ENCODE peak calls at places on chromosomes 12 and 14, in eight cellular contexts. One of them, this sample, is unnamed.

GRCh38 chr12:96510306-96510764 is 21.0 kb downstream of the CFAP54 start:
- DNase-seq in NCI-H2029 treated with DMSO at 0.1 percent for 48 hours: no peak
- DNase-seq in CD8-positive, alpha-beta memory T cell: no peak
- DNase-seq in activated naive CD4-positive, alpha-beta T cell: no peak
- DNase-seq in thoracic aorta: no peak
- DNase-seq in posterior cingulate gyrus: no peak
- DNase-seq in AG10803: peak; percentile 65
- DNase-seq in memory B cell: no peak
- DNase-seq in this sample: no peak

GRCh38 chr12:3655331-3655900 is 97.5 kb downstream of the CRACR2A start:
- DNase-seq in NCI-H2029 treated with DMSO at 0.1 percent for 48 hours: peak; percentile 72
- DNase-seq in CD8-positive, alpha-beta memory T cell: no peak
- DNase-seq in activated naive CD4-positive, alpha-beta T cell: no peak
- DNase-seq in thoracic aorta: no peak
- DNase-seq in posterior cingulate gyrus: no peak
- DNase-seq in AG10803: no peak
- DNase-seq in memory B cell: no peak
- DNase-seq in this sample: no peak

GRCh38 chr14:67059576-67059975 is 129.7 kb upstream of the GARIN2 start:
- DNase-seq in NCI-H2029 treated with DMSO at 0.1 percent for 48 hours: no peak
- DNase-seq in CD8-positive, alpha-beta memory T cell: no peak
- DNase-seq in activated naive CD4-positive, alpha-beta T cell: no peak
- DNase-seq in thoracic aorta: no peak
- DNase-seq in posterior cingulate gyrus: no peak
- DNase-seq in AG10803: no peak
- DNase-seq in memory B cell: no peak
- DNase-seq in this sample: no peak

GRCh38 chr12:45338272-45338671 is 122.4 kb downstream of the ANO6 start:
- DNase-seq in NCI-H2029 treated with DMSO at 0.1 percent for 48 hours: no peak
- DNase-seq in CD8-positive, alpha-beta memory T cell: no peak
- DNase-seq in activated naive CD4-positive, alpha-beta T cell: no peak
- DNase-seq in thoracic aorta: no peak
- DNase-seq in posterior cingulate gyrus: no peak
- DNase-seq in AG10803: no peak
- DNase-seq in memory B cell: no peak
- DNase-seq in this sample: no peak

GRCh38 chr12:122013792-122014590 is 7.7 kb upstream of the BCL7A start:
- DNase-seq in NCI-H2029 treated with DMSO at 0.1 percent for 48 hours: no peak
- DNase-seq in CD8-positive, alpha-beta memory T cell: no peak
- DNase-seq in activated naive CD4-positive, alpha-beta T cell: no peak
- DNase-seq in thoracic aorta: no peak
- DNase-seq in posterior cingulate gyrus: no peak
- DNase-seq in AG10803: no peak
- DNase-seq in memory B cell: no peak
- DNase-seq in this sample: no peak

GRCh38 chr12:4252595-4252994 is 21.0 kb upstream of the CCND2 start:
- DNase-seq in NCI-H2029 treated with DMSO at 0.1 percent for 48 hours: no peak
- DNase-seq in CD8-positive, alpha-beta memory T cell: no peak
- DNase-seq in activated naive CD4-positive, alpha-beta T cell: no peak
- DNase-seq in thoracic aorta: no peak
- DNase-seq in posterior cingulate gyrus: no peak
- DNase-seq in AG10803: no peak
- DNase-seq in memory B cell: no peak
- DNase-seq in this sample: no peak

GRCh38 chr12:89379839-89380467 is 27.7 kb upstream of the DUSP6 start:
- DNase-seq in NCI-H2029 treated with DMSO at 0.1 percent for 48 hours: no peak
- DNase-seq in CD8-positive, alpha-beta memory T cell: no peak
- DNase-seq in activated naive CD4-positive, alpha-beta T cell: no peak
- DNase-seq in thoracic aorta: no peak
- DNase-seq in posterior cingulate gyrus: no peak
- DNase-seq in AG10803: no peak
- DNase-seq in memory B cell: no peak
- DNase-seq in this sample: no peak

GRCh38 chr14:101862177-101862576 is 100.7 kb downstream of the PPP2R5C start:
- DNase-seq in NCI-H2029 treated with DMSO at 0.1 percent for 48 hours: no peak
- DNase-seq in CD8-positive, alpha-beta memory T cell: no peak
- DNase-seq in activated naive CD4-positive, alpha-beta T cell: no peak
- DNase-seq in thoracic aorta: no peak
- DNase-seq in posterior cingulate gyrus: no peak
- DNase-seq in AG10803: peak; percentile 10
- DNase-seq in memory B cell: no peak
- DNase-seq in this sample: no peak

GRCh38 chr12:43742106-43742505 is 16.5 kb downstream of the PUS7L start:
- DNase-seq in NCI-H2029 treated with DMSO at 0.1 percent for 48 hours: no peak
- DNase-seq in CD8-positive, alpha-beta memory T cell: no peak
- DNase-seq in activated naive CD4-positive, alpha-beta T cell: no peak
- DNase-seq in thoracic aorta: no peak
- DNase-seq in posterior cingulate gyrus: no peak
- DNase-seq in AG10803: peak; percentile 82
- DNase-seq in memory B cell: no peak
- DNase-seq in this sample: no peak

GRCh38 chr14:92316116-92316515 is 6.8 kb upstream of the SLC24A4 start:
- DNase-seq in NCI-H2029 treated with DMSO at 0.1 percent for 48 hours: no peak
- DNase-seq in CD8-positive, alpha-beta memory T cell: no peak
- DNase-seq in activated naive CD4-positive, alpha-beta T cell: no peak
- DNase-seq in thoracic aorta: no peak
- DNase-seq in posterior cingulate gyrus: no peak
- DNase-seq in AG10803: no peak
- DNase-seq in memory B cell: no peak
- DNase-seq in this sample: no peak

GRCh38 chr12:120432772-120433525 is 5.0 kb upstream of the COX6A1 start:
- DNase-seq in NCI-H2029 treated with DMSO at 0.1 percent for 48 hours: no peak
- DNase-seq in CD8-positive, alpha-beta memory T cell: no peak
- DNase-seq in activated naive CD4-positive, alpha-beta T cell: no peak
- DNase-seq in thoracic aorta: no peak
- DNase-seq in posterior cingulate gyrus: no peak
- DNase-seq in AG10803: no peak
- DNase-seq in memory B cell: no peak
- DNase-seq in this sample: no peak

GRCh38 chr14:31090872-31091764 is 64.9 kb upstream of the STRN3 start:
- DNase-seq in NCI-H2029 treated with DMSO at 0.1 percent for 48 hours: peak; percentile 98
- DNase-seq in CD8-positive, alpha-beta memory T cell: no peak
- DNase-seq in activated naive CD4-positive, alpha-beta T cell: no peak
- DNase-seq in thoracic aorta: peak; percentile 31
- DNase-seq in posterior cingulate gyrus: no peak
- DNase-seq in AG10803: peak; percentile 93
- DNase-seq in memory B cell: no peak
- DNase-seq in this sample: no peak

GRCh38 chr14:86532219-86532618 is 1002.3 kb downstream of the FLRT2 start:
- DNase-seq in NCI-H2029 treated with DMSO at 0.1 percent for 48 hours: no peak
- DNase-seq in CD8-positive, alpha-beta memory T cell: no peak
- DNase-seq in activated naive CD4-positive, alpha-beta T cell: no peak
- DNase-seq in thoracic aorta: no peak
- DNase-seq in posterior cingulate gyrus: no peak
- DNase-seq in AG10803: no peak
- DNase-seq in memory B cell: no peak
- DNase-seq in this sample: no peak

GRCh38 chr12:23204933-23205778 is 580.2 kb downstream of the ETNK1 start:
- DNase-seq in NCI-H2029 treated with DMSO at 0.1 percent for 48 hours: peak; percentile 62
- DNase-seq in CD8-positive, alpha-beta memory T cell: no peak
- DNase-seq in activated naive CD4-positive, alpha-beta T cell: no peak
- DNase-seq in thoracic aorta: no peak
- DNase-seq in posterior cingulate gyrus: no peak
- DNase-seq in AG10803: peak; percentile 57
- DNase-seq in memory B cell: no peak
- DNase-seq in this sample: no peak

GRCh38 chr14:65910108-65910507 is 497.6 kb downstream of the FUT8 start:
- DNase-seq in NCI-H2029 treated with DMSO at 0.1 percent for 48 hours: no peak
- DNase-seq in CD8-positive, alpha-beta memory T cell: no peak
- DNase-seq in activated naive CD4-positive, alpha-beta T cell: no peak
- DNase-seq in thoracic aorta: no peak
- DNase-seq in posterior cingulate gyrus: peak; percentile 29
- DNase-seq in AG10803: peak; percentile 73
- DNase-seq in memory B cell: no peak
- DNase-seq in this sample: no peak

GRCh38 chr12:63103489-63104131 is 47.4 kb downstream of the AVPR1A start:
- DNase-seq in NCI-H2029 treated with DMSO at 0.1 percent for 48 hours: no peak
- DNase-seq in CD8-positive, alpha-beta memory T cell: no peak
- DNase-seq in activated naive CD4-positive, alpha-beta T cell: no peak
- DNase-seq in thoracic aorta: no peak
- DNase-seq in posterior cingulate gyrus: no peak
- DNase-seq in AG10803: peak; percentile 29
- DNase-seq in memory B cell: no peak
- DNase-seq in this sample: no peak

GRCh38 chr12:75526655-75527511 is 15.5 kb upstream of the KRR1 start:
- DNase-seq in NCI-H2029 treated with DMSO at 0.1 percent for 48 hours: peak; percentile 9
- DNase-seq in CD8-positive, alpha-beta memory T cell: no peak
- DNase-seq in activated naive CD4-positive, alpha-beta T cell: no peak
- DNase-seq in thoracic aorta: no peak
- DNase-seq in posterior cingulate gyrus: no peak
- DNase-seq in AG10803: peak; percentile 71
- DNase-seq in memory B cell: no peak
- DNase-seq in this sample: no peak

GRCh38 chr12:94710933-94711332 is 60.6 kb upstream of the TMCC3 start:
- DNase-seq in NCI-H2029 treated with DMSO at 0.1 percent for 48 hours: no peak
- DNase-seq in CD8-positive, alpha-beta memory T cell: no peak
- DNase-seq in activated naive CD4-positive, alpha-beta T cell: no peak
- DNase-seq in thoracic aorta: no peak
- DNase-seq in posterior cingulate gyrus: no peak
- DNase-seq in AG10803: peak; percentile 16
- DNase-seq in memory B cell: no peak
- DNase-seq in this sample: no peak

GRCh38 chr12:109709401-109710278 is 4.0 kb upstream of the FAM222A start:
- DNase-seq in NCI-H2029 treated with DMSO at 0.1 percent for 48 hours: no peak
- DNase-seq in CD8-positive, alpha-beta memory T cell: no peak
- DNase-seq in activated naive CD4-positive, alpha-beta T cell: no peak
- DNase-seq in thoracic aorta: no peak
- DNase-seq in posterior cingulate gyrus: no peak
- DNase-seq in AG10803: no peak
- DNase-seq in memory B cell: no peak
- DNase-seq in this sample: no peak

GRCh38 chr14:34766611-34767010 is 52.2 kb upstream of the CFL2 start:
- DNase-seq in NCI-H2029 treated with DMSO at 0.1 percent for 48 hours: no peak
- DNase-seq in CD8-positive, alpha-beta memory T cell: no peak
- DNase-seq in activated naive CD4-positive, alpha-beta T cell: no peak
- DNase-seq in thoracic aorta: no peak
- DNase-seq in posterior cingulate gyrus: no peak
- DNase-seq in AG10803: peak; percentile 68
- DNase-seq in memory B cell: no peak
- DNase-seq in this sample: no peak

GRCh38 chr12:40002178-40003169 is 103.4 kb downstream of the SLC2A13 start:
- DNase-seq in NCI-H2029 treated with DMSO at 0.1 percent for 48 hours: no peak
- DNase-seq in CD8-positive, alpha-beta memory T cell: no peak
- DNase-seq in activated naive CD4-positive, alpha-beta T cell: no peak
- DNase-seq in thoracic aorta: no peak
- DNase-seq in posterior cingulate gyrus: no peak
- DNase-seq in AG10803: no peak
- DNase-seq in memory B cell: no peak
- DNase-seq in this sample: no peak

GRCh38 chr14:76446486-76446885 is 70.5 kb downstream of the ESRRB start:
- DNase-seq in NCI-H2029 treated with DMSO at 0.1 percent for 48 hours: no peak
- DNase-seq in CD8-positive, alpha-beta memory T cell: no peak
- DNase-seq in activated naive CD4-positive, alpha-beta T cell: no peak
- DNase-seq in thoracic aorta: no peak
- DNase-seq in posterior cingulate gyrus: no peak
- DNase-seq in AG10803: no peak
- DNase-seq in memory B cell: no peak
- DNase-seq in this sample: no peak

GRCh38 chr14:100438678-100439592 is 115.8 kb downstream of the SLC25A47 start:
- DNase-seq in NCI-H2029 treated with DMSO at 0.1 percent for 48 hours: no peak
- DNase-seq in CD8-positive, alpha-beta memory T cell: no peak
- DNase-seq in activated naive CD4-positive, alpha-beta T cell: no peak
- DNase-seq in thoracic aorta: no peak
- DNase-seq in posterior cingulate gyrus: peak; percentile 74
- DNase-seq in AG10803: peak; percentile 64
- DNase-seq in memory B cell: no peak
- DNase-seq in this sample: no peak

GRCh38 chr14:76603713-76604112 is 157.6 kb upstream of the VASH1 start:
- DNase-seq in NCI-H2029 treated with DMSO at 0.1 percent for 48 hours: no peak
- DNase-seq in CD8-positive, alpha-beta memory T cell: no peak
- DNase-seq in activated naive CD4-positive, alpha-beta T cell: no peak
- DNase-seq in thoracic aorta: no peak
- DNase-seq in posterior cingulate gyrus: no peak
- DNase-seq in AG10803: no peak
- DNase-seq in memory B cell: no peak
- DNase-seq in this sample: no peak

GRCh38 chr14:58846682-58847465 is 209.1 kb downstream of the DACT1 start:
- DNase-seq in NCI-H2029 treated with DMSO at 0.1 percent for 48 hours: no peak
- DNase-seq in CD8-positive, alpha-beta memory T cell: no peak
- DNase-seq in activated naive CD4-positive, alpha-beta T cell: no peak
- DNase-seq in thoracic aorta: no peak
- DNase-seq in posterior cingulate gyrus: no peak
- DNase-seq in AG10803: no peak
- DNase-seq in memory B cell: no peak
- DNase-seq in this sample: no peak

GRCh38 chr12:116612436-116612835 is 53.3 kb downstream of the MAP1LC3B2 start:
- DNase-seq in NCI-H2029 treated with DMSO at 0.1 percent for 48 hours: no peak
- DNase-seq in CD8-positive, alpha-beta memory T cell: no peak
- DNase-seq in activated naive CD4-positive, alpha-beta T cell: no peak
- DNase-seq in thoracic aorta: no peak
- DNase-seq in posterior cingulate gyrus: no peak
- DNase-seq in AG10803: no peak
- DNase-seq in memory B cell: no peak
- DNase-seq in this sample: no peak

GRCh38 chr12:72273851-72274284 is 1.7 kb downstream of the TRHDE start:
- DNase-seq in NCI-H2029 treated with DMSO at 0.1 percent for 48 hours: no peak
- DNase-seq in CD8-positive, alpha-beta memory T cell: no peak
- DNase-seq in activated naive CD4-positive, alpha-beta T cell: no peak
- DNase-seq in thoracic aorta: no peak
- DNase-seq in posterior cingulate gyrus: no peak
- DNase-seq in AG10803: no peak
- DNase-seq in memory B cell: no peak
- DNase-seq in this sample: no peak

GRCh38 chr14:99981806-99982205 is 83.4 kb upstream of the EVL start:
- DNase-seq in NCI-H2029 treated with DMSO at 0.1 percent for 48 hours: no peak
- DNase-seq in CD8-positive, alpha-beta memory T cell: no peak
- DNase-seq in activated naive CD4-positive, alpha-beta T cell: no peak
- DNase-seq in thoracic aorta: no peak
- DNase-seq in posterior cingulate gyrus: no peak
- DNase-seq in AG10803: no peak
- DNase-seq in memory B cell: no peak
- DNase-seq in this sample: no peak

GRCh38 chr14:102500190-102500661 is 9.3 kb downstream of the ANKRD9 start:
- DNase-seq in NCI-H2029 treated with DMSO at 0.1 percent for 48 hours: no peak
- DNase-seq in CD8-positive, alpha-beta memory T cell: no peak
- DNase-seq in activated naive CD4-positive, alpha-beta T cell: no peak
- DNase-seq in thoracic aorta: no peak
- DNase-seq in posterior cingulate gyrus: no peak
- DNase-seq in AG10803: peak; percentile 86
- DNase-seq in memory B cell: no peak
- DNase-seq in this sample: no peak

GRCh38 chr12:20492251-20492728 is 124.0 kb downstream of the PDE3A start:
- DNase-seq in NCI-H2029 treated with DMSO at 0.1 percent for 48 hours: no peak
- DNase-seq in CD8-positive, alpha-beta memory T cell: no peak
- DNase-seq in activated naive CD4-positive, alpha-beta T cell: no peak
- DNase-seq in thoracic aorta: peak; percentile 31
- DNase-seq in posterior cingulate gyrus: no peak
- DNase-seq in AG10803: peak; percentile 39
- DNase-seq in memory B cell: no peak
- DNase-seq in this sample: no peak

GRCh38 chr12:111034148-111034910 is 114.0 kb upstream of the MYL2 start:
- DNase-seq in NCI-H2029 treated with DMSO at 0.1 percent for 48 hours: no peak
- DNase-seq in CD8-positive, alpha-beta memory T cell: no peak
- DNase-seq in activated naive CD4-positive, alpha-beta T cell: no peak
- DNase-seq in thoracic aorta: no peak
- DNase-seq in posterior cingulate gyrus: no peak
- DNase-seq in AG10803: no peak
- DNase-seq in memory B cell: no peak
- DNase-seq in this sample: no peak

GRCh38 chr12:67382206-67382871 is 113.2 kb downstream of the CAND1 start:
- DNase-seq in NCI-H2029 treated with DMSO at 0.1 percent for 48 hours: no peak
- DNase-seq in CD8-positive, alpha-beta memory T cell: no peak
- DNase-seq in activated naive CD4-positive, alpha-beta T cell: no peak
- DNase-seq in thoracic aorta: no peak
- DNase-seq in posterior cingulate gyrus: no peak
- DNase-seq in AG10803: peak; percentile 82
- DNase-seq in memory B cell: no peak
- DNase-seq in this sample: no peak

GRCh38 chr12:130160306-130160705 is 2.0 kb upstream of the FZD10 start:
- DNase-seq in NCI-H2029 treated with DMSO at 0.1 percent for 48 hours: no peak
- DNase-seq in CD8-positive, alpha-beta memory T cell: no peak
- DNase-seq in activated naive CD4-positive, alpha-beta T cell: no peak
- DNase-seq in thoracic aorta: no peak
- DNase-seq in posterior cingulate gyrus: no peak
- DNase-seq in AG10803: no peak
- DNase-seq in memory B cell: no peak
- DNase-seq in this sample: no peak

GRCh38 chr12:1758887-1759286 is 61.5 kb upstream of the LRTM2 start:
- DNase-seq in NCI-H2029 treated with DMSO at 0.1 percent for 48 hours: no peak
- DNase-seq in CD8-positive, alpha-beta memory T cell: no peak
- DNase-seq in activated naive CD4-positive, alpha-beta T cell: no peak
- DNase-seq in thoracic aorta: no peak
- DNase-seq in posterior cingulate gyrus: no peak
- DNase-seq in AG10803: no peak
- DNase-seq in memory B cell: no peak
- DNase-seq in this sample: no peak

This sample was measured in effector CD8-positive, alpha-beta T cell.